ENCODE peak calls at places on chromosomes 11 and 22, in six cellular contexts. E, Z, J, R, M and P are unnamed samples.

GRCh38 chr11:76857776-76858461 is 2.8 kb upstream of the ACER3 start:
- DNase-seq in M (no peak), R (no peak), J (no peak), Z (no peak), E (no peak), P (no peak)

GRCh38 chr11:61866958-61867343 is 24.4 kb downstream of the FADS3 start:
- DNase-seq in J (no peak), Z (no peak), E (no peak), R (no peak), M (no peak), P (no peak)

GRCh38 chr11:88709567-88709966 is 356.2 kb downstream of the GRM5 start:
- DNase-seq in Z (no peak), M (no peak), R (no peak), E (no peak), J (no peak), P (no peak)

GRCh38 chr22:43320943-43321900 is 21.9 kb downstream of the SCUBE1 start:
- DNase-seq in E (no peak), J (no peak), Z (no peak), M (no peak), R (peak), P (no peak)

GRCh38 chr22:47010211-47010610 is 247.8 kb downstream of the TBC1D22A start:
- DNase-seq in Z (no peak), E (no peak), R (no peak), J (no peak), M (no peak), P (no peak)

GRCh38 chr11:99015634-99016454 is 4.9 kb upstream of the CNTN5 start:
- DNase-seq in E (peak), Z (no peak), J (peak), M (peak), R (peak), P (peak)

GRCh38 chr11:43923327-43924111 is 18.9 kb upstream of the C11orf96 start:
- DNase-seq in E (no peak), R (no peak), J (no peak), M (no peak), Z (no peak), P (no peak)

GRCh38 chr11:17873571-17873970 is 139.0 kb downstream of the KCNC1 start:
- DNase-seq in R (no peak), J (no peak), Z (no peak), M (no peak), E (no peak), P (no peak)

GRCh38 chr11:103631841-103632240 is 404.6 kb upstream of the DDI1 start:
- DNase-seq in Z (no peak), J (no peak), E (no peak), M (no peak), R (no peak), P (no peak)

GRCh38 chr11:66011239-66011784 is 496 bp upstream of the CST6 start:
- DNase-seq in Z (no peak), M (no peak), E (no peak), J (no peak), R (no peak), P (no peak)

GRCh38 chr22:47571616-47572015 is 809.2 kb downstream of the TBC1D22A start:
- DNase-seq in J (no peak), M (no peak), E (no peak), R (no peak), Z (no peak), P (no peak)

GRCh38 chr11:69086741-69087524 is 38.2 kb downstream of the TPCN2 start:
- DNase-seq in Z (no peak), M (no peak), J (no peak), R (no peak), E (no peak), P (no peak)

GRCh38 chr11:77202941-77203900 is 75.2 kb downstream of the MYO7A start:
- DNase-seq in E (no peak), J (no peak), Z (no peak), R (no peak), M (no peak), P (no peak)

GRCh38 chr11:129694538-129694937 is 121.1 kb upstream of the TMEM45B start:
- DNase-seq in J (no peak), Z (no peak), R (peak), E (no peak), M (no peak), P (no peak)

GRCh38 chr11:68686486-68686885 is 2.1 kb downstream of the GAL start:
- DNase-seq in R (no peak), E (no peak), Z (no peak), J (no peak), M (no peak), P (no peak)

GRCh38 chr11:34318111-34319037 is 39.4 kb downstream of the ABTB2 start:
- DNase-seq in Z (no peak), M (peak), E (no peak), J (no peak), R (no peak), P (no peak)

GRCh38 chr22:50079689-50080465 is 5.3 kb downstream of the MLC1 start:
- DNase-seq in M (no peak), R (no peak), J (no peak), E (no peak), Z (no peak), P (no peak)

GRCh38 chr11:62682518-62682917 is 3.6 kb upstream of the UBXN1 start:
- DNase-seq in Z (no peak), R (no peak), J (no peak), M (no peak), E (no peak), P (no peak)

GRCh38 chr11:106789406-106789805 is 228.9 kb downstream of the GUCY1A2 start:
- DNase-seq in R (no peak), E (no peak), M (no peak), Z (no peak), J (no peak), P (no peak)

GRCh38 chr11:72349616-72350218 is 84.6 kb downstream of the CLPB start:
- DNase-seq in R (peak), E (no peak), M (no peak), J (no peak), Z (no peak), P (no peak)

GRCh38 chr11:86152006-86152862 is 83.3 kb upstream of the PICALM start:
- DNase-seq in M (no peak), Z (no peak), R (no peak), J (no peak), E (no peak), P (no peak)

DNA sequence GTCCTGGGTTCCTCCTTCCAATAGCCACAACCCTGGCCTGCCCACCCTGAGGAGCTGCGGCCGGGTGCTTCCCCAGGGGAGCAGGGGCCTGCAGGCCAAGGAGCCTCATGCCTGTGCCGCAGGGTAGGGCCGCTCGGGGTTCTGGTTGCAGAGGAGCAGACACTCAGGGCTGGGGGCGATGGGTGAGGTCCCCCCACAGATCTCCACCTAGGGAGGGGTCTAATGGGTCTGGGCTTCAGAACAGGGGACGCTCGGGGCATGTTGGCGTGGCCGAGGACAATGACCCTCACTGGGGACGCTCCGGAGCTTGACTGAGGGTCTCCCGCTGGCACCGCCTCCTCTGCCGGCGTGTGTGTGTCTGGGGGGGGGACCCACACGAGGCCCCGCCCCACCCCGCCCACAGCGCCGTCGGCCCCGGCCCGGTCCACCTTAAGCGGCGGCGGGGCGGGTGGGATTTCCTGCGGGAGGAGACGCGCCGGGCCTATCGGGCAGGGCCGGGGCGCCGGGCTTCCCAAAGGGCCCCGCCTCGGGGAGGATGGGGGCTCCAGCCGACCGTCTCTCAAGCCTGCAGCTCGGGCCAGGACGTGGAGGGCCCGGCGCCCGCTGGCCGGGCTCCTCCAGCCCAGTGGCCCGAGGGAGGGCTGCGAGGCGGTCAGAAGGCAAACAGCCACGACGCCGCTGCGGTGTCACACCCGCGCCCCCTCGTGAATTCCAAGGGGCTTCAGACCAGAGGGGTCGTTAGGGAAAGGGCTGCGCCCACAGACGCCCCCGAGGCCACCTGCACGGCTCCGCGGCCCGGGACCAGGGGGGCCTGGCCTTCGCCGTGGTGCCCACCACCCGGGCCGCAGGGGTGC is 638 bp upstream of the ZDHHC8 start:
- DNase-seq in M (peak), R (peak), E (no peak), Z (peak), J (peak), P (peak)
- TF ChIP-seq POLR2AphosphoS5 in M (no peak), R (no peak), E (no peak), Z (no peak), J (no peak), P (no peak)

DNA sequence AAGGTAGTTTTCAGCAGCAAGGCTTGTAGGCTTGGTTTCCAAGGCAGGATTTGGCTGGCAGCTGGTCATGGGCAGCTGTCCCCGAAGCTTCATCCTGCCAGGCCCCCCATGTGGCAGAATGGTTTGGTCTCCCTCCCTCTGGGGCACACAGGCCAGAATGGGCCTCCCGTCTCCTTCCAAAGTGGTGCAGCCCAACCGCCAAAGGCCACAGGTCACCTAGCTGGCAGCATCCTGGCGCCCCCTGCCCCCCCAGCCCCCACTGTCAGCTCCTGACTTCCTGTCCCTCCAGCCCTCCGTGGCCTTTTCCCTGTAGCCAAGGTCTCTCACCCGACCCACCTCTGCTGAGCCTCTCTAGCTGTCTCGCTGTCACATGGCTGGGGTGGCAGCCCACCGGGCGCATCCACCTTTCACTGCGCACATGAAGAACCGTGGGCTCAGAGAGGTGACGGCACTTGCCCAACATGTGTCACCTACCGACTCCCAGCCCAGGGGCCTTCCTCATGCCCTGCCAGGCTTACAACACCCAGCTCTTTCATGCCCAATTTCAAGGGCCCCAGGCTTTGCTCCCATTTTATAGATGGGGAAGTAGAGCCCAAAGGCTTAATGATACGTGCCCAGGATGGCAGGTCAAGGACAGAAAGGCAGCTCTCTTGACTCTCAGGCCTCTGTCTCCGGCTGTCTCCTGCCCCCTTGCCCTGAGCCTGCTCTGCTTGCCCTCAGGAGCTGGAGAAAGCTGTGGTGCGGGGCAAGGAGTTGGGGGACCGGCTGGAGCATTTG is 8.8 kb downstream of the CCDC88B start:
- DNase-seq in R (no peak), M (peak), Z (no peak), E (no peak), J (no peak), P (no peak)
- TF ChIP-seq TAF1 in R (no peak), M (no peak), Z (no peak), E (no peak), J (no peak), P (no peak)

GRCh38 chr11:59810189-59810910 is at the start of gene MRPL16:
- DNase-seq in E (peak), Z (peak), J (peak), R (peak), M (peak), P (peak)
- TF ChIP-seq POLR2A in E (peak), Z (peak), J (peak), R (peak), M (peak), P (peak)

GRCh38 chr22:45969414-45969799 is 7.6 kb downstream of the WNT7B start:
- DNase-seq in E (no peak), R (no peak), J (no peak), M (no peak), Z (peak), P (no peak)
- TF ChIP-seq POLR2AphosphoS5 in E (no peak), R (no peak), J (no peak), M (no peak), Z (no peak), P (no peak)

DNA sequence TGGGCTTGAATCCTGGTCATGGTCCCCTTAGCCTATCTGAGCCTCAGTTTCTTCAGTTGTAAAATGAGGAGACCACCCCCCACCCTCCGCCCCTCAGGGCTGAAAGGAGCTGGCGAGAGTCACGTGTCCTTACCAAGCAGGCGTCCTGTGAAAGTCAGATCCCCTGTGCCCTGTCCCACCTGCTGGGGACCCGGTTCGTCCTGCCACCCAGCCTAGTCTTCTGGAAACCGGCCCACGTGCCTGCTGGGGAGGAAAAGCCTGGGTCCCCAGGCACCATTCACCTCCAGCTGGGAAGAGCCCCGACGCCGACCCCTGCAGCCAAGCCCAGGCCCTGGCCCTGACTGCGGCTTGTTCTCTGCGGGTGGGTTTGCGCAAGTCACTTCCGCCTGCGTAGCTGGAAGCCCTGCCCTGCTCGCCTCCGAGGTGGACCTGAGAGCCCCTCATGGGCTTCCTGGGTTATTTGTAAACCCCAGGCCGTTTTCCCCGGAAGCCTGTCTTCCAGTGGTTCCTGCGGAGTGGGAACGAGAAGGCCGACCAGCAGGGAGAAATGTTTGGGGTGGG is 679 bp upstream of the SSH3 start:
- DNase-seq in J (no peak), R (no peak), Z (peak), E (no peak), M (no peak), P (no peak)
- TF ChIP-seq TAF1 in J (no peak), R (no peak), Z (no peak), E (no peak), M (no peak), P (no peak)

GRCh38 chr11:118263694-118264567 is at the start of gene MPZL2:
- DNase-seq in J (no peak), E (no peak), Z (peak), M (peak), R (no peak), P (no peak)
- TF ChIP-seq POLR2A in J (no peak), E (no peak), Z (no peak), M (peak), R (no peak), P (no peak)